ENCODE peak calls at places on chromosomes 5 and 9, in seven cellular contexts. V is effector memory CD4-positive, alpha-beta T cell; I is tibial nerve; S is OCI-LY7; M is Peyer's patch; B is GM23248; Y is CD8-positive, alpha-beta memory T cell. P is an unnamed sample.
A peak's percentile ranks its signal among the peaks of the same experiment; 100 is the strongest.

GRCh38 chr9:129125478-129125877 is 14.3 kb downstream of the PTPA start:
- DNase-seq in B (peak; percentile 97), S (no peak), V (no peak), I (no peak), Y (no peak), M (no peak), P (no peak)

GRCh38 chr5:179901915-179902762 is 5.6 kb downstream of the TBC1D9B start:
- DNase-seq in M (no peak), I (no peak), V (no peak), B (no peak), S (no peak), Y (no peak), P (no peak)

GRCh38 chr5:57316798-57317327 is 143.0 kb downstream of the GPBP1 start:
- DNase-seq in M (no peak), B (peak; percentile 88), S (no peak), V (no peak), I (no peak), Y (no peak), P (no peak)

GRCh38 chr9:115882911-115883310 is 270.7 kb upstream of the PAPPA start:
- DNase-seq in M (no peak), V (no peak), Y (no peak), S (no peak), B (peak; percentile 54), I (no peak), P (no peak)

GRCh38 chr9:95264954-95265615 is 52.4 kb downstream of the FANCC start:
- DNase-seq in S (peak; percentile 24), I (no peak), Y (no peak), V (no peak), B (peak; percentile 69), M (no peak), P (no peak)

GRCh38 chr5:82863260-82863659 is 213.9 kb downstream of the TMEM167A start:
- DNase-seq in V (no peak), M (no peak), S (no peak), I (no peak), B (no peak), Y (no peak), P (no peak)

GRCh38 chr5:74252033-74252430 is 388.5 kb downstream of the ENC1 start:
- DNase-seq in I (no peak), Y (no peak), M (no peak), V (no peak), B (no peak), S (no peak), P (no peak)

GRCh38 chr9:134175291-134175807 is 11.0 kb upstream of the RNU6ATAC start:
- DNase-seq in Y (no peak), I (no peak), S (peak; percentile 57), B (peak; percentile 19), V (no peak), M (peak; percentile 84), P (no peak)

GRCh38 chr9:128276574-128277270 is 646 bp downstream of the SWI5 start:
- DNase-seq in S (peak; percentile 21), B (peak; percentile 67), I (peak; percentile 37), Y (no peak), M (no peak), V (no peak), P (no peak)

GRCh38 chr9:4137234-4137633 is 162.6 kb downstream of the GLIS3 start:
- DNase-seq in Y (no peak), S (no peak), B (peak; percentile 90), V (no peak), I (no peak), M (no peak), P (no peak)

GRCh38 chr5:124410539-124410938 is 335.9 kb downstream of the ZNF608 start:
- DNase-seq in V (no peak), S (peak; percentile 73), M (no peak), Y (no peak), B (no peak), I (no peak), P (no peak)

GRCh38 chr5:52748590-52748989 is 39.1 kb upstream of the ITGA1 start:
- DNase-seq in I (no peak), S (no peak), V (no peak), B (no peak), Y (no peak), M (no peak), P (no peak)

GRCh38 chr5:61330341-61330878 is 1.6 kb upstream of the ZSWIM6 start:
- DNase-seq in V (no peak), I (no peak), M (no peak), B (peak; percentile 69), S (no peak), Y (no peak), P (no peak)

GRCh38 chr9:15276328-15276969 is 30.6 kb downstream of the TTC39B start:
- DNase-seq in V (no peak), S (no peak), M (no peak), Y (no peak), B (no peak), I (no peak), P (no peak)

GRCh38 chr9:108511200-108511756 is 344.5 kb downstream of the ACTL7B start:
- DNase-seq in I (no peak), S (no peak), V (no peak), M (no peak), Y (no peak), B (peak; percentile 97), P (no peak)

GRCh38 chr5:154103223-154103622 is 64.5 kb downstream of the MFAP3 start:
- DNase-seq in I (no peak), V (no peak), Y (no peak), M (no peak), B (no peak), S (peak; percentile 8), P (no peak)

GRCh38 chr5:1262381-1262780 is 32.5 kb downstream of the TERT start:
- DNase-seq in Y (no peak), M (no peak), S (no peak), V (no peak), B (peak; percentile 26), I (no peak), P (no peak)

GRCh38 chr5:1054799-1055775 is 46.5 kb downstream of the NKD2 start:
- DNase-seq in Y (no peak), I (no peak), S (no peak), M (no peak), B (no peak), V (no peak), P (no peak)

DNA sequence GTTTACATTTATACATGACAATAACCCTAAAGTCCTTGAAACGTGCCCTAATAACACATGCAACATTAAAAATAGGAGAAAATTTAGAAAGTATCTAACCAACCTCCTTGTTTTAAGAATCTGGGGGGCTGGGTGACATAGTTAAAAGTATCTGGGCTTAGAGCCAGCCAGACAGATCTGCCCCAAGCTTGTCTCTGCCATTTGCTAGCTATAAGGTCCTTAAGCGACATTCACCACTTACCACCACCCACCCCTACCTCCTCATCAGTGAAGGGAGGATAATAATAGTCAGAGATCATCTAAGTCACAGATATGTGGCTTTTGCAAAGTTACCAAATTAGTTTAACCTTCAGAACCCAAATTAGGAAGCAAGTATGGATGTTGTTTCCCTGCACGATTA is 33.8 kb upstream of the CAST start:
- DNase-seq in S (no peak), V (no peak), M (no peak), I (no peak), Y (no peak), B (no peak), P (no peak)
- H3K27ac ChIP-seq in S (no peak overlapping the region), V (no peak overlapping the region), M (no peak overlapping the region), I (no peak overlapping the region), Y (no peak overlapping the region), B (peak overlapping the region; percentile 65), P (no peak overlapping the region)

GRCh38 chr9:84677080-84677479 is 7.6 kb downstream of the NTRK2 start:
- DNase-seq in Y (no peak), I (no peak), M (no peak), S (no peak), B (peak; percentile 5), V (no peak), P (no peak)
- H3K27ac ChIP-seq in Y (no peak overlapping the region), I (no peak overlapping the region), M (no peak overlapping the region), S (no peak overlapping the region), B (no peak overlapping the region), V (no peak overlapping the region), P (no peak overlapping the region)

GRCh38 chr5:87114631-87115030 is 153.1 kb upstream of the RASA1 start:
- DNase-seq in S (no peak), I (no peak), V (no peak), M (no peak), B (no peak), Y (no peak), P (no peak)
- H3K27ac ChIP-seq in S (no peak overlapping the region), I (no peak overlapping the region), V (no peak overlapping the region), M (no peak overlapping the region), B (peak overlapping the region; percentile 75), Y (no peak overlapping the region), P (no peak overlapping the region)

GRCh38 chr9:16726718-16727451 is 143.6 kb downstream of the BNC2 start:
- DNase-seq in B (peak; percentile 93), V (no peak), S (no peak), I (peak; percentile 79), M (peak; percentile 76), Y (no peak), P (peak; percentile 33)
- H3K27ac ChIP-seq in B (peak overlapping the region; percentile 89), V (no peak overlapping the region), S (no peak overlapping the region), I (peak overlapping the region; percentile 91), M (peak overlapping the region; percentile 59), Y (no peak overlapping the region), P (no peak overlapping the region)

DNA sequence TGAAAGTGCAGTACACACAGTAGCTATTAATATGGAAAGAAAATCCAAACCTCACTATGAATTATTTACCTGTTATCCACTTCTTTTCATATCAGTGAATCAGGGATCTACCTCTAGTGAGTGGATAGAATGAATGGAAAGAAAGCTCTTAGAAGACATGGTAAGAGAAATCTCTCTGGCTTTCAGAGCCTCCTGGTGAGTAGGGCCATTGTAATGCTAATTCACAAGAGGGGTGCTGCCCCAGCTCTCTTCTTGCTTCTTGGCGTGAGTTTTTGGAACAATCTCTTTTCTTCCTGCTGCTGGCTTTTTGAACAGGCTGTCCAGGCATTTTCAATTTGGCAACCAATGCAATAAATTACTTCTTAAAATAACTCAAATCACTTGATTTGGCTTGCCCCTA is 49.9 kb upstream of the KCNN2 start:
- DNase-seq in M (no peak), V (no peak), B (no peak), I (no peak), Y (no peak), S (no peak), P (no peak)
- H3K27ac ChIP-seq in M (no peak overlapping the region), V (no peak overlapping the region), B (no peak overlapping the region), I (no peak overlapping the region), Y (no peak overlapping the region), S (no peak overlapping the region), P (no peak overlapping the region)

GRCh38 chr9:33109097-33109496 is 32.6 kb upstream of the SMU1 start:
- DNase-seq in M (no peak), V (no peak), Y (no peak), I (no peak), S (no peak), B (no peak), P (no peak)
- H3K27ac ChIP-seq in M (no peak overlapping the region), V (peak overlapping the region; percentile 6), Y (no peak overlapping the region), I (no peak overlapping the region), S (no peak overlapping the region), B (peak overlapping the region; percentile 12), P (no peak overlapping the region)

DNA sequence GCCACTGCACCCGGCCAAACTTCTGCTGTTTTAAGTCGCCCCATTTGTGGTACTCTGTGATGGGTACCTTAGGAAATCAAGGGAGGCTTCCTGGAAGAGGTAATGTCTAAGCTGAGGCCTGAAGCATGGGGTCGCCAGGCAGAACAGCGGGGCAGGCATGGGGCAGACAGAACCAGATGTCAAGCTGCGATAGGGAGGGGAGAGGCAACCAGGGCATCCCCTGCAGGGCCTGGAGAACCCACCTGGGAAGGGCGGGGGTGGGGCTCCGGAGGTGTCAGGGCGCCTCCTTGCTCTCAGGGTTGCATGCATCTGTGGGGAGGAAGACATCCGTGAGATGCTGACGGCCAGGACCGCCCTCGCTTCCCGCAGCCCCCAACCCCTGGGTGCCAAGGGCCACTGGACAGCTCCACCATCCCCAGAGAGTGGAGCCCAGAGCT is 2.8 kb downstream of the LCN15 start:
- DNase-seq in S (no peak), M (no peak), I (no peak), B (no peak), V (no peak), Y (no peak), P (no peak)
- H3K27ac ChIP-seq in S (no peak overlapping the region), M (no peak overlapping the region), I (no peak overlapping the region), B (no peak overlapping the region), V (no peak overlapping the region), Y (no peak overlapping the region), P (no peak overlapping the region)